ENCODE peak calls at places on chromosomes 2 and 18, in six cellular contexts. I is BE2C, D is Peyer's patch, R is adipocyte, F is choroid plexus epithelial cell, V is cardiac fibroblast. G is an unnamed sample.

GRCh38 chr2:47785986-47786385 is 3.0 kb downstream of the MSH6 start:
- DNase-seq in I (no peak), D (no peak), R (no peak), F (no peak), V (no peak), G (no peak)

GRCh38 chr18:79166702-79167101 is 97.5 kb downstream of the ATP9B start:
- DNase-seq in I (no peak), D (no peak), R (no peak), F (no peak), V (no peak), G (no peak)

GRCh38 chr2:10145519-10146357 is 23.2 kb downstream of the RRM2 start:
- DNase-seq in I (no peak), D (no peak), R (no peak), F (no peak), V (no peak), G (no peak)

GRCh38 chr2:70993689-70993986 is 1.0 kb downstream of the TEX261 start:
- DNase-seq in I (no peak), D (no peak), R (no peak), F (no peak), V (no peak), G (no peak)

GRCh38 chr2:81324046-81324445 is 1019.5 kb upstream of the LRRTM1 start:
- DNase-seq in I (peak), D (no peak), R (no peak), F (peak), V (peak), G (no peak)

GRCh38 chr2:174376967-174377366 is 18.6 kb upstream of the SCRN3 start:
- DNase-seq in I (no peak), D (no peak), R (no peak), F (peak), V (peak), G (no peak)

GRCh38 chr2:186841940-186842339 is 7.0 kb downstream of the ZSWIM2 start:
- DNase-seq in I (no peak), D (no peak), R (peak), F (peak), V (peak), G (no peak)

GRCh38 chr2:46431481-46432235 is 47.7 kb upstream of the TMEM247 start:
- DNase-seq in I (peak), D (no peak), R (peak), F (peak), V (peak), G (no peak)

GRCh38 chr2:148527488-148528340 is 116.8 kb upstream of the EPC2 start:
- DNase-seq in I (no peak), D (no peak), R (no peak), F (no peak), V (no peak), G (no peak)

GRCh38 chr2:149164296-149164695 is 125.8 kb downstream of the LYPD6B start:
- DNase-seq in I (no peak), D (no peak), R (no peak), F (no peak), V (no peak), G (no peak)

GRCh38 chr18:37317486-37317885 is 248.1 kb downstream of the CELF4 start:
- DNase-seq in I (no peak), D (no peak), R (no peak), F (no peak), V (no peak), G (no peak)

GRCh38 chr2:145200307-145200706 is 680.4 kb upstream of the ZEB2 start:
- DNase-seq in I (no peak), D (no peak), R (no peak), F (no peak), V (no peak), G (no peak)

GRCh38 chr2:218039171-218039570 is 29.9 kb upstream of the RUFY4 start:
- DNase-seq in I (no peak), D (no peak), R (no peak), F (no peak), V (no peak), G (no peak)

GRCh38 chr18:46480187-46480586 is 176.8 kb downstream of the LOXHD1 start:
- DNase-seq in I (no peak), D (no peak), R (peak), F (peak), V (no peak), G (no peak)

GRCh38 chr2:95728878-95729511 is 137.2 kb downstream of the TRIM43 start:
- DNase-seq in I (peak), D (no peak), R (peak), F (peak), V (peak), G (no peak)

GRCh38 chr2:25305809-25306208 is 35.9 kb downstream of the DNMT3A start:
- DNase-seq in I (peak), D (no peak), R (peak), F (no peak), V (peak), G (no peak)

GRCh38 chr2:233950078-233950825 is 33.1 kb downstream of the TRPM8 start:
- DNase-seq in I (no peak), D (no peak), R (no peak), F (no peak), V (no peak), G (no peak)

GRCh38 chr2:233952335-233952734 is 35.2 kb downstream of the TRPM8 start:
- DNase-seq in I (no peak), D (no peak), R (no peak), F (no peak), V (no peak), G (no peak)

GRCh38 chr2:233953106-233953801 is 36.1 kb downstream of the TRPM8 start:
- DNase-seq in I (no peak), D (no peak), R (peak), F (no peak), V (no peak), G (no peak)
- H3K4me3 ChIP-seq in I (no peak), D (no peak), R (no peak), F (no peak), V (no peak), G (no peak)

GRCh38 chr2:133660511-133660910 is 92.2 kb upstream of the NCKAP5 start:
- DNase-seq in I (no peak), D (no peak), R (no peak), F (no peak), V (no peak), G (no peak)

GRCh38 chr2:133653116-133653515 is 84.9 kb upstream of the NCKAP5 start:
- DNase-seq in I (no peak), D (no peak), R (no peak), F (no peak), V (no peak), G (no peak)

GRCh38 chr2:133657591-133657990 is 89.3 kb upstream of the NCKAP5 start:
- DNase-seq in I (no peak), D (no peak), R (no peak), F (peak), V (no peak), G (no peak)

GRCh38 chr2:133655565-133656113 is 87.4 kb upstream of the NCKAP5 start:
- DNase-seq in I (no peak), D (no peak), R (peak), F (no peak), V (no peak), G (no peak)

GRCh38 chr2:133658020-133658903 is 90.0 kb upstream of the NCKAP5 start:
- DNase-seq in I (peak), D (no peak), R (no peak), F (peak), V (no peak), G (no peak)
- H3K4me3 ChIP-seq in I (peak), D (no peak), R (no peak), F (no peak), V (no peak), G (no peak)

GRCh38 chr18:63225434-63225833 is 94.1 kb downstream of the BCL2 start:
- DNase-seq in I (no peak), D (no peak), R (no peak), F (no peak), V (no peak), G (no peak)

GRCh38 chr18:63218472-63218871 is 101.1 kb downstream of the BCL2 start:
- DNase-seq in I (no peak), D (no peak), R (no peak), F (no peak), V (no peak), G (no peak)

GRCh38 chr18:63220903-63221302 is 98.7 kb downstream of the BCL2 start:
- DNase-seq in I (no peak), D (no peak), R (no peak), F (no peak), V (no peak), G (no peak)

GRCh38 chr18:63224574-63224973 is 95.0 kb downstream of the BCL2 start:
- DNase-seq in I (no peak), D (no peak), R (no peak), F (no peak), V (no peak), G (no peak)

DNA sequence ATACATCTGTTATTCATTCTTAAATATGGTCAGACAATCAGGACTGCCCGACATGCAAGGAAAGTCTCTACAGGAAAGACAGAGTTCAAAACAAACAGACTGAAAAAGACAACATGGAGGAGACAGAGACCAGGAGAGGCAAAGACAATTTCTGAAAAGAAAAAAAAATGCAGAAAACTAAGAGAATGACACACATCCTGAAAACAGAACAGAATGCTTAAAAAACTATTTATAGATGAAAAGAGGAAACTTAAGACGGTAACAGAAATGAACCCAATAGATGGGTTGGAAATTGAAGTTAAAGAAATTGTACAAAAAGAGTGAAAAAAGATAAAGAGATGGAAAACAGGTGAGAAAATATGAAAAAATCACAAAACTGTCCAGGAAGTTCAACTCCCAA is 95.7 kb downstream of the BCL2 start:
- DNase-seq in I (no peak), D (no peak), R (no peak), F (no peak), V (no peak), G (no peak)
- H3K4me3 ChIP-seq in I (no peak), D (no peak), R (no peak), F (no peak), V (no peak), G (no peak)

GRCh38 chr2:5690718-5691658 is 1.2 kb upstream of the SOX11 start:
- DNase-seq in I (peak), D (no peak), R (peak), F (peak), V (peak), G (no peak)

GRCh38 chr2:5690231-5690630 is 2.0 kb upstream of the SOX11 start:
- DNase-seq in I (no peak), D (no peak), R (peak), F (no peak), V (no peak), G (no peak)

GRCh38 chr2:5692561-5693287 is 540 bp downstream of the SOX11 start:
- DNase-seq in I (no peak), D (no peak), R (peak), F (peak), V (peak), G (no peak)

GRCh38 chr2:5691659-5692529 is at the start of gene SOX11:
- DNase-seq in I (peak), D (no peak), R (peak), F (peak), V (peak), G (no peak)

GRCh38 chr2:5689790-5690189 is 2.4 kb upstream of the SOX11 start:
- DNase-seq in I (no peak), D (no peak), R (no peak), F (no peak), V (no peak), G (no peak)
- H3K4me3 ChIP-seq in I (no peak), D (no peak), R (no peak), F (no peak), V (no peak), G (no peak)

GRCh38 chr2:224971214-224971613 is 71.1 kb downstream of the DOCK10 start:
- DNase-seq in I (no peak), D (peak), R (no peak), F (no peak), V (no peak), G (peak)

GRCh38 chr2:224970311-224970710 is 72.0 kb downstream of the DOCK10 start:
- DNase-seq in I (no peak), D (no peak), R (no peak), F (no peak), V (no peak), G (no peak)

GRCh38 chr2:224976629-224977525 is 65.4 kb downstream of the DOCK10 start:
- DNase-seq in I (no peak), D (no peak), R (no peak), F (no peak), V (no peak), G (no peak)

GRCh38 chr2:224969633-224970292 is 72.5 kb downstream of the DOCK10 start:
- DNase-seq in I (no peak), D (no peak), R (no peak), F (no peak), V (no peak), G (no peak)

GRCh38 chr2:224973112-224974016 is 68.9 kb downstream of the DOCK10 start:
- DNase-seq in I (no peak), D (peak), R (peak), F (no peak), V (no peak), G (no peak)
- H3K4me3 ChIP-seq in I (no peak), D (no peak), R (no peak), F (no peak), V (no peak), G (no peak)

DNA sequence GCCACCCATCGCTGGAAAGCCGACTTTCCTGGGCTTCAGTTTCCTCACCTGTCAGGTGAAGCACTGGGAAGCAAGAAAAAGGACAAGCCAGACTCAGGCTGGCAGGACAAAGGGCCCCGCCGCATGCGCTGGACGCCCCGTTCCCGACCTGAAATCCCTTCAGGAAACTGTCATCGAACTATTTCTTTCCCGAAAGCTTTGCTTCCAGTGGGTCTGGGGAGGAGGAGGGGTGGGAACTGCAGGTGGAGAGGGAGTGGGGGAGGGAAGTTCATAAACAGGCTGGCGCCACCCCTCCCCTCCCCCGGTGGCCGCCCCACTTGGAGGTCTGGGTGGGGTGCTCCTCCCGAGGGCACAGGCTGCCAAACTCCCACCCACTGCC is 102.2 kb downstream of the FOXI3 start:
- DNase-seq in I (no peak), D (no peak), R (no peak), F (no peak), V (no peak), G (no peak)
- H3K4me3 ChIP-seq in I (no peak), D (peak), R (no peak), F (no peak), V (no peak), G (no peak)

GRCh38 chr2:127637725-127638252 is 8.2 kb upstream of the GPR17 start:
- DNase-seq in I (no peak), D (no peak), R (peak), F (peak), V (peak), G (no peak)
- H3K4me3 ChIP-seq in I (no peak), D (no peak), R (no peak), F (no peak), V (no peak), G (no peak)

GRCh38 chr2:179179719-179180118 is 84.9 kb downstream of the SESTD1 start:
- DNase-seq in I (no peak), D (no peak), R (no peak), F (no peak), V (no peak), G (no peak)
- H3K4me3 ChIP-seq in I (no peak), D (no peak), R (no peak), F (no peak), V (no peak), G (no peak)

G was measured in CD4-positive, alpha-beta memory T cell.